ENCODE peak calls at places on chromosome 19, in five cellular contexts. J, K, O, B and R are unnamed samples.

GRCh38 chr19:48168689-48169088 is 1.5 kb downstream of the LIG1 start:
- DNase-seq in J (no peak), K (no peak), O (no peak), B (no peak), R (no peak)

GRCh38 chr19:33801411-33801810 is 4.7 kb downstream of the KCTD15 start:
- DNase-seq in J (no peak), K (no peak), O (no peak), B (no peak), R (no peak)

GRCh38 chr19:16075430-16076153 is 703 bp upstream of the TPM4 start:
- DNase-seq in J (no peak), K (no peak), O (no peak), B (no peak), R (peak)

GRCh38 chr19:51586799-51587198 is 15.7 kb downstream of the ZNF175 start:
- DNase-seq in J (no peak), K (no peak), O (no peak), B (no peak), R (no peak)

GRCh38 chr19:35009424-35010415 is 9.6 kb downstream of the GRAMD1A start:
- DNase-seq in J (no peak), K (no peak), O (no peak), B (no peak), R (no peak)

GRCh38 chr19:47275866-47276461 is 1.3 kb downstream of the INAFM1 start:
- DNase-seq in J (no peak), K (no peak), O (no peak), B (no peak), R (no peak)

GRCh38 chr19:56140583-56141415 is at the start of gene ZNF444:
- DNase-seq in J (peak), K (peak), O (peak), B (peak), R (peak)

GRCh38 chr19:2612619-2613249 is 89.8 kb downstream of the GNG7 start:
- DNase-seq in J (peak), K (no peak), O (no peak), B (no peak), R (no peak)

DNA sequence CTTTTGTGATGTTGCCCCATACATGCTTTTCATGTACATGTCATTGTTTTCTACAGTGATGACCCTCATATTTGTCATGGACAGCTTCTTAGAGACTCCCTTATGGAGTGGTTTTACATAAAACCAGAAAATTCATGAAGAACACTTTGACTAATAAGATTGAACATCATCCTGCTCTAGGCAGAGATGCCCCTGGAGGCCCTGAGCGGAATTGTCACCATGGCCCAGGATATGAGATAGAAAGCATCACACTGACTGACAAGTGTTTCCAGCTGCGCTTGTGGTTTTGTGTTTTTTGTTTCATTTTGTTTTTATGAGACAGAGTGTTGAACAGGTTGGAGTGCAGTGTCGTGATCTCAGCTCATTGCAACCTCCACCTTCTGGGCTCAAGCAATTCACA is 22.2 kb downstream of the ZNF701 start:
- DNase-seq in J (no peak), K (no peak), O (no peak), B (no peak), R (no peak)
- TF ChIP-seq CTCF in J (peak), K (no peak), O (no peak), B (no peak), R (no peak)

GRCh38 chr19:13376537-13376936 is 129.7 kb downstream of the CACNA1A start:
- DNase-seq in J (no peak), K (no peak), O (no peak), B (no peak), R (no peak)

GRCh38 chr19:13382633-13382938 is 123.7 kb downstream of the CACNA1A start:
- DNase-seq in J (no peak), K (no peak), O (no peak), B (no peak), R (no peak)

GRCh38 chr19:13381827-13382632 is 124.2 kb downstream of the CACNA1A start:
- DNase-seq in J (no peak), K (no peak), O (no peak), B (no peak), R (no peak)
- TF ChIP-seq EZH2 in J (no peak), K (no peak), O (no peak), B (no peak), R (no peak)

GRCh38 chr19:1093330-1093729 is 1.8 kb downstream of the POLR2E start:
- DNase-seq in J (no peak), K (no peak), O (no peak), B (no peak), R (no peak)

GRCh38 chr19:1094655-1094977 is 559 bp downstream of the POLR2E start:
- DNase-seq in J (no peak), K (no peak), O (no peak), B (no peak), R (no peak)

GRCh38 chr19:1097810-1098176 is 2.6 kb upstream of the POLR2E start:
- DNase-seq in J (no peak), K (no peak), O (no peak), B (no peak), R (no peak)

GRCh38 chr19:1093811-1094553 is 1.2 kb downstream of the POLR2E start:
- DNase-seq in J (no peak), K (no peak), O (no peak), B (no peak), R (no peak)

DNA sequence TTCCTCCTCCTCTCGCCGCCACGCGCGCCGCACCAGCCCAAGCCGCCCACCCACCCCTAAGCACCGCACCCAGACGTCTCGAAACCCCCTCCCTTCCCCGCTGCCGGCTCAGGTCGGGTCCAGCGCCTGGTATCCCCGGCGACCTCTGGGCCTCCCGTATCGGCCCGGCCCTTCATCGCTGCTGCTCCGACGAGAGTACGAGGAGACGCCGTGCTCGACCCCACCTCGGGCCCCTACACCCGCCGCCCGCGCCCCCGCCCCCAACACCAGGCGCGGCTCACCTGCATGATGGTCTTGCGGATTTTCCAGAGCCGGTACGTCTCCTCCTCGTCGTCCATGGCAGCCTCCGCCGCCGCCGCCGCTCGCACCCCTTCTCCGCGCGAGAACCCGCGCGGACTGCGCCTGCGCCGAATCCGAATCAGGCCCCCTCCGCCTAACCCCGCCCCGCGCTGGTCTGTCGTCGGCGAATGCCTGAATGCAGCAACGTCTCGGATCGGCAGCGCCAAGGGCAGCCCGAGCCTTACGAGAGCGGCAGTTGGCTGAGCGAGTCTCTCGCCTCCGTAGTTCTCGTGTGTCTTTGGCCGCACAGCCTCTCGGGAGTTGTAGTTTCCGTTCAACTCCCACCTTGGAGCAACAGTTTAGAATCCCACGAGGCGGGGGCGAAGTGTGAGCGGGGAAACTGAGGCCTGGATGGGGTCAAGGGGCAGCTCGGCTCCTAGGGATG is at the start of gene POLR2E:
- DNase-seq in J (peak), K (peak), O (peak), B (peak), R (peak)
- TF ChIP-seq CTCF in J (no peak), K (no peak), O (no peak), B (no peak), R (no peak)

DNA sequence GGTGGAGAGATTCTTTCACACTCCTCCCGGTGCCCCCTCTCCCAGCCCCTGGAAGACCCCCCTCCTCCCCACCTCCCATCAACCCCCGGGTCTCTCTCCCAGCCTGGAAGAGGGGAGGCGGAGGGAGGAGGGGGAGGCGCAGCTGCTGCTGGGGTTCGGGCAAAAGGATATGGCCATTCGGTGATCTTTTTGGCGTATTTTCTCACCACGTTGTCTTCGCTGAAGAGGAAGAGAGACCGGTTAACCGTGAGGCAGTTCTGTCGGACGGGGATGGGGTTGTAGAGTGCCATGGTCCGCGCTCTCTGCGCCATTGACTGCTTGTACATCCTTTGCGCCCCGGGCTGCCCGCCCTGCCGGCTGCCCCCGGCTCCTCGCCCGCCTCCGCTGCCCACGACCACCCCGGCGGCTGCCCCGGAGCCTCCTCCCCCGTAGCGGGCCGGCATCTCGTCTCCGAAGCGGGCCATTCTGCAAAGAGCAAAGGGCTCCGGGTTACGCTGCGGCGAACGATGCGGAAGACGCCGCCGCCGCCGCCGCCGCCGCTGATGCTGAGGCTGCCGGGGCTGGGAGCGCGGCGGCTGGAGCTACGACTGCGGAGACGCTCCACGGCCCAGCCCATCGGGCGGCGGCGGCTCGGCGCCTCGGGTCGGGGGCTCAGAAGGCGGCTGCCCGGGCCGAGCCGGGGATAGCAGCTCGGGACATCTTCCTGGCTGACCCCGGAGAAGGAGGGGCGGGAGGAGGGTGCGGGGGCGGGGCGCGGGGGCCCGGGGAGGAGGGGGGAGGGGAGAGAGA is at the start of gene CACNA1A:
- DNase-seq in J (peak), K (no peak), O (peak), B (no peak), R (peak)
- TF ChIP-seq EZH2 in J (no peak), K (peak), O (peak), B (peak), R (peak)

DNA sequence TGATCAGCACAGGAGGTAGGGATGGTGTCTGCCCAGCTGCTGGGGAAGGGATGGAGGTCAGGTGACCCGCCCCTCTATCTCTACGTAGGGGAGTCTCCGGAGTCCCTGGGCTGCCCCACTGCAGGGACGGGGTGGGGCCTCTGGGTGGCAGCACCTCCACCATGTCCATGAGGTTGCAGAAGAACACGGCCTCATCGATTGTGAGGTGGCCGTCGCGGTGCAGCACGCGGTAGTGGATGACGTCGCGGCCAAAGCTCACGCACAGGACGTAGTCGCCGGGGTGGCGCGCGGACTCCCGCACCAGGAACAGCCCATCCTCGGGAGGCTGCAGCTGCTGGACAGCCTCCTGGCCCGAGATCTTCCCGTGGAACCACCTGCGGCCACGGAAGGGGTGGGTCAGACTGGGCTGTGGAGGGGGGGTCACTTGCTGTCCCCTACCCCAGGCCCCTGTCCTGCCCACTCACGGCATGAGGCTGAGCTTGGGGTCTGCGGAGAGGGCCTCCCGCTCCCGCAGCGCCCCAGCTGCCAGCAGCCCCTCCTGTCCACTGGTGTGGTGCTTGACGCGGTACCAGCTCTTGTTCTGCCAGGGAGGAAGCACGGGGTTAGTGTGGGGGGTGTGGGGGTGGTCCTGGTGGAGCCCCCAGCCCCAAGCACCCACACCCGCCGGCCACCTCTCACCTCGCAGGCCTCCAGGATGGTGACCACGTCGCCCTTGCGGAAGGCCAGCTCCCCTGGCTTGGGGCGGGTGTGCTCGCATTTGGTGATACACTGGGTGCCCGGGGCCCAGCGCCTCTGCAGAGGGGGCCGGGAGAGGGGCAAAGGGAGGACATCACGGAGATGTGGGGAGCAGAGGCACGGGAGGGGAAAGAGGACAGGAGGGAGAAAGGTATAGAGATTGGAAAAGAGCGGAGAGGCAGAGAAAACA is 2.3 kb downstream of the MATK start:
- DNase-seq in J (peak), K (no peak), O (no peak), B (no peak), R (peak)
- TF ChIP-seq CTCF in J (peak), K (peak), O (peak), B (peak), R (peak)

GRCh38 chr19:58535857-58536256 is 8.0 kb upstream of the TRIM28 start:
- DNase-seq in J (no peak), K (no peak), O (no peak), B (no peak), R (no peak)

GRCh38 chr19:58531052-58531600 is 11.5 kb upstream of the ZBTB45 start:
- DNase-seq in J (no peak), K (no peak), O (no peak), B (no peak), R (no peak)

GRCh38 chr19:58538257-58539168 is 5.4 kb upstream of the TRIM28 start:
- DNase-seq in J (peak), K (peak), O (peak), B (no peak), R (peak)

DNA sequence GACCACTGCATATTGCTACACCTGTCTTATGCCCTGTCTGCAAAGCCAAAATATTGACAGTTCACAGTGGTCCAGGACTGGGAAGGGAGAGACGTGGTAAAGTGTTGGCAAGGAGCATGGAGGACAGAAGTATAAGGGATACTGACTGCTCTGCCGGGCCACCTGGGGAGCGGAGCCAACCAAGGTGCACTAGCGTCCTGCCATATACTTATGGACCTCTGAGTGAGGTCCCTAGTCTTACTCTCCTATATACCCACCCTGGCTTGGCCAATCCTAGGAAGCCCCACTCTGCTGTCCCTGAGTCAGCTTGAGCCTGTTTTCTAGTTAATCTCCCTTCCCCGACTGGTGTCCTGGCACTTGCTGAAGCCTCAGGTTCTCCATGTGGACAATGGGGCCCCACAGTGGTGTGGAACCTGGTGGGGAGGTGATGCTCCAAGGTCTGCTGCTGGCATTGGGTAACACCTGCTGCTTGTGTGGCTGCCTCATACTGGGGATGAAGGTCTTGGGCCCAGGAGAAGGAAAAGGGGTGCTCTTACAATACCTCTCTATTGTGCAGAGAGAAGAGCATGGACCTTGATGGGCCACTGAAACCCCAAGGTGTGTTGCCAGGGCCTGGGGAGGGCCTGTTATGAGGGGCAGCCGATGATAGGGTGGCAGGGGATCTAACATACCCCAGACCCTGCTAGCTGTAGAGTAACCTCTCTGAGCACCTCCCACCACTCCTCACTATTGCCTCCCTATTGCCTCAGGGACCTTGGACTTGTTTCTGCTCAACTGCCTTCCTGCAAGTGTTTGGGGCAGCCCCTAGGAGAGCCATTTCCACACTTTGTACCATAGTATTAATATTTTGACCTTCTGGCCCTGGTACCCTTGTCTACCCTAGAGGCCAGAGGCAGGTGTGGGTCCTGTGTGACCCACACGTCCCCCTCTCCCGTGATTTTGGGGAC is 6.7 kb upstream of the TRIM28 start:
- DNase-seq in J (no peak), K (no peak), O (no peak), B (no peak), R (no peak)
- TF ChIP-seq EZH2 in J (no peak), K (no peak), O (no peak), B (no peak), R (no peak)

GRCh38 chr19:49344516-49345423 is 9.6 kb downstream of the CD37 start:
- DNase-seq in J (no peak), K (no peak), O (no peak), B (no peak), R (peak)

GRCh38 chr19:49349567-49349966 is 12.6 kb downstream of the TEAD2 start:
- DNase-seq in J (no peak), K (no peak), O (no peak), B (no peak), R (no peak)

GRCh38 chr19:49348305-49349188 is 13.3 kb downstream of the CD37 start:
- DNase-seq in J (no peak), K (no peak), O (peak), B (no peak), R (no peak)

GRCh38 chr19:49347191-49347590 is 12.0 kb downstream of the CD37 start:
- DNase-seq in J (no peak), K (no peak), O (no peak), B (no peak), R (no peak)

GRCh38 chr19:49347835-49348234 is 12.6 kb downstream of the CD37 start:
- DNase-seq in J (peak), K (peak), O (peak), B (peak), R (peak)
- TF ChIP-seq CTCF in J (peak), K (no peak), O (peak), B (peak), R (peak)

GRCh38 chr19:42317535-42317934 is 4.4 kb downstream of the TMEM145 start:
- DNase-seq in J (no peak), K (no peak), O (no peak), B (no peak), R (no peak)
- TF ChIP-seq EZH2 in J (no peak), K (no peak), O (no peak), B (no peak), R (no peak)

DNA sequence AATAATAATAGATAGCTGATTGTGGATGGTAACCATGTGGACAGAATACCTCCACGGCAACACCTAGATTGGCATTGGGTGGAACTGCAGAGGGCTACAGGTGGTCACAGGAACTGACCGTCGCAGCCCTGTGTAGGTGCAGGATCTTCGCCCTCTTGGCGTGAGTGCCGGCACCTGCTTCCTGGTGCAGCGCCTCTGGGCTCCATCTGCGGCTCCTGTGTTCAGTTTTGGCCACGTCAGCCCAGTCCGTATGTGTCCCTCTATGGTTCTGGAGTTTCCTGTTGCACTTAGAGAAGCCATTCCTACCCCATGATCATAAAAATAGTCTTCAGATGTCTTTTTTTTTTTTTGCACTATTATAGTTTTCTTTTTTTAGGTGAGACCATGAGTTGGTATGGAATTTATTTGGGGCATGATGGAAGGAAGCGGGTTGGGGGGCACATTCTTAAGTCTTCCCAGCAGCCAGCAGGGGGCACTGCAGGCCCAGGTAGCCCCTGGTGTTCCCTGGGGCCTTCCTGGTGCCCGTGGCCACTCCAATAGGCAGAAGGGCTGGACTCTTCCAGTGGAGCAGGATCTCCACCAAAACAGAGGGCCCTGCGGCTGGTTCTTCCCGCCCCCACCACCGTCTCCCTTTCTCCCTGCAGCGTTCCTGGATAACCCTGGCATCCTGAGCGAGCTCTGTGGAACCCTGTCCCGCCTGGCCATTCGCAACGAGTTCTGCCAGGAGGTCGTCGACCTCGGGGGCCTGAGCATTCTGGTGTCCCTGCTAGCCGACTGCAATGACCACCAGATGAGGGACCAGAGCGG is 10.1 kb upstream of the SLC25A42 start:
- DNase-seq in J (peak), K (peak), O (peak), B (no peak), R (peak)
- TF ChIP-seq CTCF in J (peak), K (peak), O (peak), B (peak), R (peak)